ENCODE peak calls at places on chromosomes 12 and 14, in ten cellular contexts. R is OCI-LY7, M is dorsolateral prefrontal cortex, I is tibial nerve, U is keratinocyte, L is kidney epithelial cell, F is astrocyte of the cerebellum, J is iPS DF 6.9, X is HCT116, G is WERI-Rb-1. K is an unnamed sample.

GRCh38 chr12:61750604-61751003 is 509.6 kb upstream of the USP15 start:
- DNase-seq in R (no peak), M (no peak), I (no peak), U (no peak), L (no peak), F (no peak), J (no peak), X (no peak), G (no peak), K (no peak)

GRCh38 chr12:104188534-104188933 is 27.0 kb upstream of the TXNRD1 start:
- DNase-seq in R (no peak), M (no peak), I (no peak), U (no peak), L (no peak), F (no peak), J (no peak), X (no peak), G (no peak), K (no peak)

GRCh38 chr14:33279865-33280264 is 341.2 kb downstream of the NPAS3 start:
- DNase-seq in R (no peak), M (no peak), I (no peak), U (no peak), L (no peak), F (no peak), J (no peak), X (no peak), G (no peak), K (no peak)

GRCh38 chr12:67415473-67415872 is 146.3 kb downstream of the CAND1 start:
- DNase-seq in R (peak), M (no peak), I (no peak), U (no peak), L (no peak), F (no peak), J (peak), X (peak), G (peak), K (peak)

GRCh38 chr14:28468191-28469151 is 298.1 kb upstream of the FOXG1 start:
- DNase-seq in R (no peak), M (no peak), I (no peak), U (no peak), L (no peak), F (no peak), J (no peak), X (no peak), G (no peak), K (no peak)

GRCh38 chr12:80142640-80143039 is 43.3 kb downstream of the OTOGL start:
- DNase-seq in R (no peak), M (no peak), I (no peak), U (no peak), L (no peak), F (no peak), J (no peak), X (no peak), G (no peak), K (no peak)

GRCh38 chr12:78290606-78291345 is 460.1 kb downstream of the NAV3 start:
- DNase-seq in R (no peak), M (no peak), I (no peak), U (no peak), L (peak), F (peak), J (no peak), X (no peak), G (no peak), K (no peak)

GRCh38 chr14:53767566-53767965 is 189.1 kb downstream of the BMP4 start:
- DNase-seq in R (no peak), M (no peak), I (no peak), U (no peak), L (no peak), F (peak), J (no peak), X (no peak), G (no peak), K (no peak)

GRCh38 chr12:63098851-63099250 is 52.1 kb downstream of the AVPR1A start:
- DNase-seq in R (no peak), M (no peak), I (no peak), U (no peak), L (no peak), F (no peak), J (no peak), X (no peak), G (peak), K (peak)

GRCh38 chr14:31740688-31741087 is 179.5 kb downstream of the NUBPL start:
- DNase-seq in R (no peak), M (no peak), I (no peak), U (no peak), L (no peak), F (no peak), J (no peak), X (no peak), G (no peak), K (no peak)

GRCh38 chr12:105382771-105383632 is 52.5 kb downstream of the C12orf75 start:
- DNase-seq in R (peak), M (no peak), I (no peak), U (peak), L (peak), F (peak), J (peak), X (peak), G (no peak), K (peak)

GRCh38 chr14:35458442-35458841 is 53.9 kb upstream of the NFKBIA start:
- DNase-seq in R (no peak), M (no peak), I (no peak), U (no peak), L (no peak), F (no peak), J (no peak), X (no peak), G (no peak), K (no peak)

GRCh38 chr14:65255029-65255545 is 152.8 kb upstream of the MAX start:
- DNase-seq in R (no peak), M (no peak), I (no peak), U (no peak), L (peak), F (no peak), J (no peak), X (peak), G (no peak), K (no peak)

GRCh38 chr12:19421503-19422282 is 17.6 kb upstream of the AEBP2 start:
- DNase-seq in R (no peak), M (no peak), I (no peak), U (no peak), L (no peak), F (no peak), J (no peak), X (no peak), G (no peak), K (peak)

DNA sequence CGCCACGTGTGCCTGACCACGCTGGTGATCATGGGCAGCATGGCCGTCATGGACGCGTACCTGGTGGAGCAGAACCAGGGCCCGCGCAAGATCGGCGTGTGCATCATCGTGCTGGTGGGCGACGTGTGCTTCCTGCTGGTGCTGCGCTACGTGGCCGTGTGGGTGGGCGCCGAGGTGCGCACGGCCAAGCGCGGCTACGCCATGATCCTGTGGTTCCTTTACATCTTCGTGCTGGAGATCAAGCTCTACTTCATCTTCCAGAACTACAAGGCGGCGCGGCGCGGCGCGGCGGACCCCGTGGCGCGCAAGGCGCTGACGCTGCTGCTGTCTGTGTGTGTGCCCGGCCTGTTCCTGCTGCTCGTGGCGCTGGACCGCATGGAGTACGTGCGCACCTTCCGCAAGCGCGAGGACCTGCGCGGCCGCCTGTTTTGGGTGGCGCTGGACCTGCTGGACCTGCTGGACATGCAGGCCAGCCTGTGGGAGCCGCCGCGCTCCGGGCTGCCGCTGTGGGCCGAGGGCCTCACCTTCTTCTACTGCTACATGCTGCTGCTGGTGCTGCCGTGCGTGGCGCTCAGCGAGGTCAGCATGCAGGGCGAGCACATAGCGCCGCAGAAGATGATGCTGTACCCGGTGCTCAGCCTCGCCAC is 2.6 kb downstream of the TMEM121 start:
- DNase-seq in R (no peak), M (no peak), I (no peak), U (no peak), L (no peak), F (no peak), J (no peak), X (no peak), G (no peak), K (peak)
- H3K4me3 ChIP-seq in R (no peak), M (peak), I (peak), U (no peak), L (peak), F (peak), J (no peak), X (no peak), G (no peak), K (peak)

DNA sequence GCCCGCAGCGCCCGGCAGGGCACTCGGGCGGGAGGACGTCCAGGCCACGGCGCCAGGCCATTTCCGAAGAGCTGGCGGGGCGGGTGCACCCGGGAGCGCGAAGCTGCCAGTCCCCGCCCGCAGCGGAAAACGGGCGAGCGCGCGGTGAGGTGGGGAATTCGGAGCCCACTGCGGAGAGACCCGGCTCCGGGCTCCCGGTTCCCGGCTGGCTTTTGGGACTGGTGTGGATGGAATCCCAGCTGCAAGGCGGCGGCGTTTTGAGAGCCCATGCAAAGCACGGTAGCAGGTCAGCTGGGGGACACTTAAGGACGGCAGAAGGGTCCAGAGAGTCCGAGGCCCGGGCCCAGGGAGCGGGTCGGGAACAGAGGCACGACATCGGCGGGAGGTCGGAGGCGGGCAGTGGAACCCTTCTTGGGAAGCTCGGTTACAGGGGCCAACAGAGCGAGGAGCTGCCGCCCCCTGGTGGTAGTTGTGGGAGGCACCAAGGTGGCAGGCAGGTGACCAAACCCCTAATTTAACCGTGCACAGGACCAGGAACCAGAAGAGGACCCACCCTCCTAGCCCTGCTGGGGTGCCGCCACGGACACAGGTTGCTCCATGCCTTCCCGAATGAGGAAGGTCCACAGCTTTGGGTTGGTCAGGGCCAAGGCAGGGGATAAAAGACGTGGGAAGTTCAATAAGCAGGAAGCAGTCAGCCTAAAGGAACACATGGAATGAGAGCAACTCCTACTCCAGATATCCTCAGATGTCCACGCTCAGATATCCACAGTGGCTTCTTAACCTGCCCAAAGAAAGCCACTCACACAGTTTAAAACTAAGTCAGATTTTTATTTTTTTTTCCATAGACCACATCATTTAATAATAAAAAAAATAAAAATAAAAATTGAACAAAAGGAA is 685 bp upstream of the CDH24 start:
- DNase-seq in R (peak), M (peak), I (peak), U (no peak), L (peak), F (peak), J (peak), X (peak), G (peak), K (peak)
- H3K4me3 ChIP-seq in R (peak), M (peak), I (peak), U (peak), L (peak), F (peak), J (peak), X (peak), G (peak), K (peak)

DNA sequence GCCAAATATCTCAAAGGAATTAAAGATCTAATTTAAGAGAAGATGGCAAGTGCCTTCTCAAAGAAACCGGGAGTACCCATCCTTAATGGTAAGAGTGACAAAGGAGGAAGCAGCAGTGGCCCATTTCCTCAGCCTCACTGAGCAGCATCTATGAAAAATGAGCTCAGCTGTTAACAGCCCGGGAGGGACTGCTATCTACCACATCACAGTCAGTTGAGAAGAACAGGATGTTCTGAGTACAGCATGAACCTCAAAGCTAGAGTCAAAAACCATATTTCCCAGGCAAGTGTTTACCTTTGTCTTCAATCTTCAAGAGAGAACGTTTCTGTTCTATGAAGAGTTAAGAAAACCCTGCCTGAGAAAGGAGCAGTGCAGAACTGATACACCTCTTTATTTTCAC is 115.0 kb downstream of the BTG1 start:
- DNase-seq in R (peak), M (peak), I (no peak), U (no peak), L (no peak), F (no peak), J (no peak), X (no peak), G (no peak), K (peak)
- H3K4me3 ChIP-seq in R (no peak), M (no peak), I (no peak), U (no peak), L (no peak), F (no peak), J (no peak), X (no peak), G (no peak), K (no peak)

GRCh38 chr14:101845496-101845895 is 84.0 kb downstream of the PPP2R5C start:
- DNase-seq in R (no peak), M (no peak), I (no peak), U (no peak), L (no peak), F (no peak), J (no peak), X (no peak), G (no peak), K (no peak)
- H3K4me3 ChIP-seq in R (peak), M (no peak), I (no peak), U (no peak), L (no peak), F (no peak), J (no peak), X (no peak), G (no peak), K (no peak)

K was measured in GM12865.